ENCODE peak calls at places on chromosomes 5 and 9, in six cellular contexts. Z is astrocyte of the spinal cord, Y is esophagus squamous epithelium, U is upper lobe of left lung, K is cardiac muscle cell, R is fibroblast of lung. V is an unnamed sample.

GRCh38 chr9:105901514-105902109 is 207.3 kb downstream of the TMEM38B start:
- DNase-seq in Z (peak; percentile 46), Y (no peak), U (no peak), K (peak; percentile 58), R (peak; percentile 20), V (no peak)

GRCh38 chr5:146048994-146049703 is 56.2 kb downstream of the PLAC8L1 start:
- DNase-seq in Z (peak; percentile 79), Y (no peak), U (peak; percentile 52), K (peak; percentile 85), R (peak; percentile 69), V (peak; percentile 44)

GRCh38 chr9:35903049-35903448 is 3.0 kb upstream of the HRCT1 start:
- DNase-seq in Z (peak; percentile 67), Y (no peak), U (no peak), K (peak; percentile 75), R (peak; percentile 54), V (no peak)

GRCh38 chr5:76406567-76407155 is 3.6 kb downstream of the IQGAP2 start:
- DNase-seq in Z (no peak), Y (no peak), U (peak; percentile 37), K (no peak), R (no peak), V (no peak)

GRCh38 chr9:95494022-95494415 is 22.8 kb downstream of the PTCH1 start:
- DNase-seq in Z (no peak), Y (no peak), U (no peak), K (no peak), R (no peak), V (no peak)

GRCh38 chr9:27247756-27248155 is 49.2 kb downstream of the EQTN start:
- DNase-seq in Z (peak; percentile 47), Y (no peak), U (peak; percentile 70), K (peak; percentile 82), R (peak; percentile 61), V (no peak)

GRCh38 chr9:93709600-93710369 is 133.4 kb downstream of the PHF2 start:
- DNase-seq in Z (no peak), Y (no peak), U (no peak), K (peak; percentile 9), R (no peak), V (no peak)

GRCh38 chr5:40405230-40405629 is 274.5 kb upstream of the PTGER4 start:
- DNase-seq in Z (no peak), Y (no peak), U (peak; percentile 37), K (peak; percentile 76), R (no peak), V (no peak)

GRCh38 chr5:2258861-2259260 is 376.1 kb upstream of the IRX4 start:
- DNase-seq in Z (no peak), Y (no peak), U (no peak), K (no peak), R (no peak), V (no peak)

GRCh38 chr5:6728011-6728794 is 15.0 kb downstream of the TENT4A start:
- DNase-seq in Z (no peak), Y (no peak), U (no peak), K (no peak), R (no peak), V (no peak)

GRCh38 chr9:114588671-114589526 is 1.3 kb downstream of the ATP6V1G1 start:
- DNase-seq in Z (peak; percentile 47), Y (no peak), U (no peak), K (peak; percentile 37), R (peak; percentile 57), V (no peak)

GRCh38 chr9:12085401-12085800 is 607.8 kb upstream of the TYRP1 start:
- DNase-seq in Z (no peak), Y (no peak), U (no peak), K (no peak), R (no peak), V (no peak)

DNA sequence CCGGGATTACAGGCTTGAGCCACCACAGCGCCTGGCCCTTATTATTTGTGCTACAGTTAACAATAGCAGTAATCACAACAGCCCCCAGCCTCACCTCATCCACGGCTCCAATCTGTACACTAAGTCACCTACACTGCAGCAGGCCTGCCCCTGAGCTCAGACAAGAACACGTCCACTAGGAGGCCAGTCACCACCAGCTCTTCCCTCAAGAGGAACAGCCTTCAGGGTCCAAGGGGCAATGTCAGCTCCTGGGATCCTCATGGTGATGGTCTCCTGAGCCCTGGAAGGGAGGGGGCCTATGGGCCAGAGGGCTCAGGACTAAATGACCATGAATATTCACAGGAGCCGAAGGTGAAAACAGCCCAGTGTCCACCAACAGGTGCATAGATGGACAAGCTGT is 67.7 kb downstream of the VAV2 start:
- DNase-seq in Z (no peak), Y (no peak), U (no peak), K (no peak), R (no peak), V (no peak)
- TF ChIP-seq CTCF in Z (no peak), Y (no peak), U (no peak), K (no peak), R (no peak), V (peak; percentile 6)

GRCh38 chr5:131151216-131151615 is 13.8 kb downstream of the HINT1 start:
- DNase-seq in Z (no peak), Y (no peak), U (no peak), K (no peak), R (no peak), V (no peak)
- H3K4me3 ChIP-seq in Z (no peak overlapping the region), Y (no peak overlapping the region), U (no peak overlapping the region), K (no peak overlapping the region), R (no peak overlapping the region), V (no peak overlapping the region)

GRCh38 chr5:73115399-73116051 is 4.8 kb upstream of the TMEM171 start:
- DNase-seq in Z (peak; percentile 98), Y (no peak), U (no peak), K (peak; percentile 37), R (peak; percentile 97), V (no peak)
- TF ChIP-seq CTCF in Z (no peak), Y (no peak), U (no peak), K (no peak), R (no peak), V (no peak)

DNA sequence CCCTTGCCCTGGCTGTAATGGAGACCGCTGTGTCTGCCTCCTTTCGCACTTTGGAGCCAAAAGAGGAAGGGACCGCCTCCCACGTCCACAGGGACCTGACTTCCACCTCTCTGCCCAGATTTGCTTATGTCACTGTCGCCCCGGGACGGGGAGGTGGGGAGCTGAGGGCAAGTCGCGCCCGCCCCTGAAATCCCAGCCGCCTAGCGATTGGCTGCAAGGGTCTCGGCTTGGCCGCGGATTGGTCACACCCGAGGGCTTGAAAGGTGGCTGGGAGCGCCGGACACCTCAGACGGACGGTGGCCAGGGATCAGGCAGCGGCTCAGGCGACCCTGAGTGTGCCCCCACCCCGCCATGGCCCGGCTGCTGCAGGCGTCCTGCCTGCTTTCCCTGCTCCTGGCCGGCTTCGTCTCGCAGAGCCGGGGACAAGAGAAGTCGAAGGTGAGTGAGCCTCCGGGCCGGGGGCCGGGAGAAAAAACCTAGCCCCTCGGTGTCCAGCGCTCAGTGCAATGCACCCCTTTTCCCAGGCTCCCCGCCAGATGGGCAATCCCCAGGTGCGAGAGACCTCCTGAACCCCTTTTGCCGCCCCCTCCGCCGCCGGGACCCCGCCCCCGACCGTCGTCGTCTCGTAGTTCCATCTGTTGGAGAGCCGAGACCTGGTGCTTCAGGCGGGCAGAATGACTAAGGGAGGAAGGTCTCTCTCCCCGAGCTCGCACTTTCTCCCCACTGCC is at the start of gene GPX3:
- DNase-seq in Z (peak; percentile 42), Y (peak; percentile 28), U (peak; percentile 98), K (peak; percentile 59), R (peak; percentile 56), V (no peak)
- H3K4me3 ChIP-seq in Z (peak within 1 kb of the TSS; percentile 52), Y (peak within 1 kb of the TSS; percentile 87), U (peak within 1 kb of the TSS; percentile 88), K (peak within 1 kb of the TSS; percentile 53), R (peak within 1 kb of the TSS; percentile 56), V (peak within 1 kb of the TSS; percentile 82)

DNA sequence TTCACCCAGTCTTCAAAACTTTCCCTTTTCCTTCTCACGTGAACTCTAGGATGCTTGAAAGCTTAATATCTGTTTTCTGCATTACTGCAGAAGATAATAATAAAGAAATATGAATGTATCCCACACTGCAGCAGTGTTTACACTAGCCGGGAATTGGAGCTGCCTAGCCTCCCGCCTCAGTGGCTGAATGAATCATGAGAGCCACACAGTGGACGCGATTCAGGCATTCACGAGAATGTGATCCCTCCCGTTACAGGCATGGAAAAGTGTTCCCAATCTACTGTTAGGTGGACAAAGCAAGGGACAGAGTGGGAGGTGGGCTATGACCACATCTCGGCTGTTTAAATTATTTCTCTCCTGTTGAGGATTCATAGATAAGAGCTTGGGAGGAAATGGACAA is 69.4 kb upstream of the CTSL start:
- DNase-seq in Z (peak; percentile 58), Y (no peak), U (no peak), K (peak; percentile 70), R (peak; percentile 47), V (no peak)
- TF ChIP-seq CTCF in Z (peak; percentile 33), Y (no peak), U (no peak), K (peak; percentile 40), R (peak; percentile 49), V (no peak)

GRCh38 chr5:100659080-100659479 is 123.9 kb downstream of the FAM174A start:
- DNase-seq in Z (no peak), Y (no peak), U (no peak), K (no peak), R (no peak), V (no peak)
- H3K4me3 ChIP-seq in Z (no peak overlapping the region), Y (no peak overlapping the region), U (no peak overlapping the region), K (no peak overlapping the region), R (no peak overlapping the region), V (no peak overlapping the region)

GRCh38 chr9:127020036-127020435 is 102.4 kb downstream of the ANGPTL2 start:
- DNase-seq in Z (no peak), Y (no peak), U (no peak), K (no peak), R (no peak), V (no peak)
- TF ChIP-seq CTCF in Z (no peak), Y (no peak), U (no peak), K (no peak), R (no peak), V (no peak)

DNA sequence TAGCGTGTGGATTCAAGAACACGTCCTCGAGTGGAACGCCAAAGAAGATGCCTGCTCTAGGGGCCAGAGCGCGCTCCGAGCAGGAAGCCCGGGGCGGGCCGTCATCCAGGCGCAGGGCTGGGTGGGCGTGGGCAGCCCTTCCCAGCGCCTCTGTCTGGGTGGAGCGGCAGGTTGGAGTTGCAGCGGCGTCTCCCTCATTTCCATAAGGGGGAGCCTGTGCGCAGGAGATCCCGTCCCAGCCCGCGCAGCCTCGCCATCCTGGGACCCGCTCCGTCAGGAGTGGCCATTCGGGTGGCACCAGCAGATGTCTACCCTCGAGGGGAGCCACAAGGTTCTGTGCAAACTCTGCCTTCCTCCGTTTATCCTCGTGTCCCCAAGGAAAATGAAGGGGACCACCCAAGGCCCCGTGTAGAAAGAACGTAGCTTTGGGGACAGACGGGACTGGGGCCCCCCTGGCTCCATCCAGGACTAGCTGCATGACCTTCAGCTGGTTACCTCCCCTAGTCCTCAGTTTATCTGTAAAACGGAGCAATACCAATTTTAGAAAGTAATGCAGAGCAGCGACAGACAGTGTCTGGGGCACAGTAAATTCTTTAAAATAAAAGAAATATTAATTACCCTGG is 155.5 kb upstream of the SMIM23 start:
- DNase-seq in Z (peak; percentile 52), Y (no peak), U (peak; percentile 62), K (peak; percentile 64), R (peak; percentile 62), V (no peak)
- H3K4me3 ChIP-seq in Z (peak overlapping the region; percentile 5), Y (no peak overlapping the region), U (no peak overlapping the region), K (no peak overlapping the region), R (no peak overlapping the region), V (no peak overlapping the region)

V was measured in epithelial cell of proximal tubule.